ENCODE peak calls at places on chromosome 19, in six cellular contexts. One of them, this sample, is unnamed.

GRCh38 chr19:4019578-4019977 is 12.0 kb downstream of the PIAS4 start:
- DNase-seq in CD4-positive, CD25-positive, alpha-beta regulatory T cell: no peak
- DNase-seq in breast epithelium: no peak
- DNase-seq in suprapubic skin: no peak
- DNase-seq in hepatocyte: no peak
- DNase-seq in heart right ventricle: no peak
- DNase-seq in this sample: peak; percentile 49

GRCh38 chr19:7442423-7442822 is 46.4 kb downstream of the PEX11G start:
- DNase-seq in CD4-positive, CD25-positive, alpha-beta regulatory T cell: no peak
- DNase-seq in suprapubic skin: no peak
- DNase-seq in breast epithelium: no peak
- DNase-seq in hepatocyte: no peak
- DNase-seq in heart right ventricle: no peak
- DNase-seq in this sample: no peak

GRCh38 chr19:14786421-14786851 is 8.1 kb upstream of the ADGRE2 start:
- DNase-seq in suprapubic skin: peak; percentile 74
- DNase-seq in breast epithelium: no peak
- DNase-seq in hepatocyte: peak; percentile 25
- DNase-seq in CD4-positive, CD25-positive, alpha-beta regulatory T cell: no peak
- DNase-seq in heart right ventricle: peak; percentile 21
- DNase-seq in this sample: no peak

GRCh38 chr19:3544742-3545668 is 6.0 kb downstream of the TEKTIP1 start:
- DNase-seq in breast epithelium: no peak
- DNase-seq in suprapubic skin: no peak
- DNase-seq in hepatocyte: peak; percentile 58
- DNase-seq in CD4-positive, CD25-positive, alpha-beta regulatory T cell: peak; percentile 70
- DNase-seq in heart right ventricle: peak; percentile 83
- DNase-seq in this sample: peak; percentile 85

GRCh38 chr19:3346677-3347353 is 19.6 kb upstream of the NFIC start:
- DNase-seq in breast epithelium: peak; percentile 84
- DNase-seq in CD4-positive, CD25-positive, alpha-beta regulatory T cell: no peak
- DNase-seq in heart right ventricle: peak; percentile 80
- DNase-seq in hepatocyte: no peak
- DNase-seq in suprapubic skin: no peak
- DNase-seq in this sample: peak; percentile 78

GRCh38 chr19:52689804-52690394 is 44.9 kb downstream of the ZNF611 start:
- DNase-seq in breast epithelium: peak; percentile 26
- DNase-seq in heart right ventricle: peak; percentile 41
- DNase-seq in hepatocyte: peak; percentile 40
- DNase-seq in CD4-positive, CD25-positive, alpha-beta regulatory T cell: no peak
- DNase-seq in suprapubic skin: peak; percentile 87
- DNase-seq in this sample: peak; percentile 79

GRCh38 chr19:12880551-12881171 is 588 bp downstream of the DNASE2 start:
- DNase-seq in heart right ventricle: peak; percentile 42
- DNase-seq in hepatocyte: peak; percentile 47
- DNase-seq in CD4-positive, CD25-positive, alpha-beta regulatory T cell: no peak
- DNase-seq in suprapubic skin: no peak
- DNase-seq in breast epithelium: no peak
- DNase-seq in this sample: peak; percentile 35

GRCh38 chr19:3163943-3164342 is 14.6 kb upstream of the S1PR4 start:
- DNase-seq in hepatocyte: no peak
- DNase-seq in suprapubic skin: no peak
- DNase-seq in heart right ventricle: no peak
- DNase-seq in breast epithelium: no peak
- DNase-seq in CD4-positive, CD25-positive, alpha-beta regulatory T cell: no peak
- DNase-seq in this sample: no peak

GRCh38 chr19:1566392-1567115 is 1.6 kb downstream of the MEX3D start:
- DNase-seq in breast epithelium: peak; percentile 72
- DNase-seq in CD4-positive, CD25-positive, alpha-beta regulatory T cell: no peak
- DNase-seq in hepatocyte: peak; percentile 88
- DNase-seq in heart right ventricle: peak; percentile 54
- DNase-seq in suprapubic skin: no peak
- DNase-seq in this sample: peak; percentile 77

GRCh38 chr19:7450243-7451223 is 38.3 kb downstream of the PEX11G start:
- DNase-seq in suprapubic skin: no peak
- DNase-seq in heart right ventricle: no peak
- DNase-seq in CD4-positive, CD25-positive, alpha-beta regulatory T cell: no peak
- DNase-seq in hepatocyte: peak; percentile 63
- DNase-seq in breast epithelium: no peak
- DNase-seq in this sample: no peak

GRCh38 chr19:49106648-49107135 is 7.5 kb upstream of the LIN7B start:
- DNase-seq in hepatocyte: peak; percentile 71
- DNase-seq in CD4-positive, CD25-positive, alpha-beta regulatory T cell: peak; percentile 62
- DNase-seq in heart right ventricle: peak; percentile 62
- DNase-seq in suprapubic skin: no peak
- DNase-seq in breast epithelium: no peak
- DNase-seq in this sample: no peak

GRCh38 chr19:48751835-48752510 is 468 bp downstream of the FUT1 start:
- DNase-seq in breast epithelium: no peak
- DNase-seq in suprapubic skin: no peak
- DNase-seq in heart right ventricle: no peak
- DNase-seq in CD4-positive, CD25-positive, alpha-beta regulatory T cell: no peak
- DNase-seq in hepatocyte: no peak
- DNase-seq in this sample: no peak

GRCh38 chr19:18349524-18350128 is 9.2 kb downstream of the PGPEP1 start:
- DNase-seq in suprapubic skin: no peak
- DNase-seq in hepatocyte: peak; percentile 71
- DNase-seq in CD4-positive, CD25-positive, alpha-beta regulatory T cell: no peak
- DNase-seq in heart right ventricle: peak; percentile 48
- DNase-seq in breast epithelium: no peak
- DNase-seq in this sample: no peak

GRCh38 chr19:46932346-46932745 is 71.5 kb downstream of the ARHGAP35 start:
- DNase-seq in suprapubic skin: no peak
- DNase-seq in heart right ventricle: no peak
- DNase-seq in breast epithelium: no peak
- DNase-seq in hepatocyte: no peak
- DNase-seq in CD4-positive, CD25-positive, alpha-beta regulatory T cell: no peak
- DNase-seq in this sample: no peak

GRCh38 chr19:5108123-5108613 is 139.3 kb downstream of the KDM4B start:
- DNase-seq in suprapubic skin: no peak
- DNase-seq in CD4-positive, CD25-positive, alpha-beta regulatory T cell: no peak
- DNase-seq in breast epithelium: no peak
- DNase-seq in hepatocyte: no peak
- DNase-seq in heart right ventricle: no peak
- DNase-seq in this sample: no peak

DNA sequence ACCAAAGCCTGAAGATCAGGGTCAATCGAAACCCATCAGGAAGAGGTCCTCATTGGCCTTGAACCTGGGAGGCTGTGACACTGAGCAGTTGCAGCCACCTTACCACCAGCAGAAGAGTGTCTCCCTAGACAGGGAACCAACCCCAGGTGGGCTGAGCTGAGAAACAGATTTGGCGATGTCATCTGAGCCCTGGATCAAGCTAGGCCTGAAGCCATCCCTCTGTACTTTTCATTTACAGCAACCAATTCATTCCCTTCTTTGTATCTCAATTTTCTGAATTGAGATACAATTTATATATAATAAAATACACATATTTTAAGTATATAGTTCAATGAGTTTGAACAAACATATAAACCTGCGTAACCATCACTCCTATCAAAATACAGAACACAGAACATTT is 14.6 kb downstream of the RHPN2 start:
- DNase-seq in heart right ventricle: no peak
- DNase-seq in CD4-positive, CD25-positive, alpha-beta regulatory T cell: no peak
- DNase-seq in suprapubic skin: no peak
- DNase-seq in breast epithelium: no peak
- DNase-seq in hepatocyte: no peak
- DNase-seq in this sample: no peak
- H3K4me1 ChIP-seq in heart right ventricle: no peaks in the 10 kb centered on the region
- H3K4me1 ChIP-seq in CD4-positive, CD25-positive, alpha-beta regulatory T cell: no peaks in the 10 kb centered on the region
- H3K4me1 ChIP-seq in suprapubic skin: peaks cover 4% of the 10 kb centered on the region
- H3K4me1 ChIP-seq in breast epithelium: no peaks in the 10 kb centered on the region
- H3K4me1 ChIP-seq in hepatocyte: peaks cover 43% of the 10 kb centered on the region
- H3K4me1 ChIP-seq in this sample: no peaks in the 10 kb centered on the region

DNA sequence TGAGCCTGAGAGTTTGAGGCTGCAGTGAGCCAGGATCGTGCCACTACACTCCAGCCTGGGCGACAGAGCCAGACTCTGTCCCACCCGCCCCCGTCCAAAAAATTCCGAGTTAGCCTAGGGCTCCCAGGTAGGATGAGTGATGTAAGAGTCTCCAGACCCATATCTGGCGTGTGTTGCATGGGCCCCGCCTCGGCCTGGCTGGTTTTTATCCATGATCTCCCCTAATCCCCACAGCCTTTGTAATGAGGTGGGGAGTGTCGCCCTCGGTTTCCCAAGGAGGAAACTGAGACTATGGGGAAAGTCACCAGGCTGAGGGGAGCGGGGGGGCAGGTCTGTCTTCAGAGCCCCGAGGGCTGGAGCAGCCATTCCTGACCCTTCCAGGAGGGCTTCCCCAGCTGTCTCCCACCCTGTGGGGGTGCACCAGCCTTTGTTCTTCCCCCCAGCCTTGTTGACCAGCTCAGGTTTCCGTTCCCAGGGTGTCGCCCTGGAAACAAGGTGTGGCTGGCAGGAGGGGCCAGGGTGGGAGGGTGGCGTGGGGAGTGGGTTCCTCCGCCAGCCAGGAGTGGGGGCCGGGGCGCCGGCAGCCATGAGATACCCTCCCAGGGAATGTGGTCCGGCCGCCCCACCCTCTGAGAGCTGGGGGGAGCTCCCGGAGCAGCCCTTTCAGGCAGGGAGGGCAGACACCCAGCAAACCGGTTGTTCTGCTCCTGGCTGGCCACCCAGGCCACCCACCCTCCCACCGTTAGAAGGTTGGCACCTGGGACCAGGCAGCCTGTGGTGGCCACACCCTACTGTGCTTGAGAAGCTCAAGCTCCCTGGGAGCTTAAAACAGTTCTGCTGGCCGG is 11.5 kb downstream of the MYH14 start:
- DNase-seq in hepatocyte: peak; percentile 79
- DNase-seq in CD4-positive, CD25-positive, alpha-beta regulatory T cell: no peak
- DNase-seq in breast epithelium: peak; percentile 89
- DNase-seq in suprapubic skin: peak; percentile 78
- DNase-seq in heart right ventricle: no peak
- DNase-seq in this sample: no peak
- H3K9me3 ChIP-seq in hepatocyte: no peaks in the 10 kb centered on the region
- H3K9me3 ChIP-seq in CD4-positive, CD25-positive, alpha-beta regulatory T cell: peaks cover 7% of the 10 kb centered on the region
- H3K9me3 ChIP-seq in breast epithelium: no peaks in the 10 kb centered on the region
- H3K9me3 ChIP-seq in suprapubic skin: no peaks in the 10 kb centered on the region
- H3K9me3 ChIP-seq in heart right ventricle: peaks cover 10% of the 10 kb centered on the region
- H3K9me3 ChIP-seq in this sample: peaks cover 6% of the 10 kb centered on the region

GRCh38 chr19:44749318-44749717 is 810 bp downstream of the BCL3 start:
- DNase-seq in suprapubic skin: no peak
- DNase-seq in heart right ventricle: no peak
- DNase-seq in hepatocyte: no peak
- DNase-seq in CD4-positive, CD25-positive, alpha-beta regulatory T cell: no peak
- DNase-seq in breast epithelium: no peak
- DNase-seq in this sample: no peak
- H3K4me1 ChIP-seq in suprapubic skin: peaks cover 86% of the 10 kb centered on the region
- H3K4me1 ChIP-seq in heart right ventricle: peaks cover 74% of the 10 kb centered on the region
- H3K4me1 ChIP-seq in hepatocyte: peaks cover 37% of the 10 kb centered on the region
- H3K4me1 ChIP-seq in CD4-positive, CD25-positive, alpha-beta regulatory T cell: peaks cover 65% of the 10 kb centered on the region
- H3K4me1 ChIP-seq in breast epithelium: peaks cover 18% of the 10 kb centered on the region
- H3K4me1 ChIP-seq in this sample: peaks cover 84% of the 10 kb centered on the region

GRCh38 chr19:8935460-8935859 is 74.7 kb downstream of the MUC16 start:
- DNase-seq in suprapubic skin: no peak
- DNase-seq in hepatocyte: no peak
- DNase-seq in heart right ventricle: no peak
- DNase-seq in breast epithelium: no peak
- DNase-seq in CD4-positive, CD25-positive, alpha-beta regulatory T cell: no peak
- DNase-seq in this sample: no peak
- H3K9me3 ChIP-seq in suprapubic skin: no peaks in the 10 kb centered on the region
- H3K9me3 ChIP-seq in hepatocyte: no peaks in the 10 kb centered on the region
- H3K9me3 ChIP-seq in heart right ventricle: no peaks in the 10 kb centered on the region
- H3K9me3 ChIP-seq in breast epithelium: no peaks in the 10 kb centered on the region
- H3K9me3 ChIP-seq in CD4-positive, CD25-positive, alpha-beta regulatory T cell: no peaks in the 10 kb centered on the region
- H3K9me3 ChIP-seq in this sample: no peaks in the 10 kb centered on the region

DNA sequence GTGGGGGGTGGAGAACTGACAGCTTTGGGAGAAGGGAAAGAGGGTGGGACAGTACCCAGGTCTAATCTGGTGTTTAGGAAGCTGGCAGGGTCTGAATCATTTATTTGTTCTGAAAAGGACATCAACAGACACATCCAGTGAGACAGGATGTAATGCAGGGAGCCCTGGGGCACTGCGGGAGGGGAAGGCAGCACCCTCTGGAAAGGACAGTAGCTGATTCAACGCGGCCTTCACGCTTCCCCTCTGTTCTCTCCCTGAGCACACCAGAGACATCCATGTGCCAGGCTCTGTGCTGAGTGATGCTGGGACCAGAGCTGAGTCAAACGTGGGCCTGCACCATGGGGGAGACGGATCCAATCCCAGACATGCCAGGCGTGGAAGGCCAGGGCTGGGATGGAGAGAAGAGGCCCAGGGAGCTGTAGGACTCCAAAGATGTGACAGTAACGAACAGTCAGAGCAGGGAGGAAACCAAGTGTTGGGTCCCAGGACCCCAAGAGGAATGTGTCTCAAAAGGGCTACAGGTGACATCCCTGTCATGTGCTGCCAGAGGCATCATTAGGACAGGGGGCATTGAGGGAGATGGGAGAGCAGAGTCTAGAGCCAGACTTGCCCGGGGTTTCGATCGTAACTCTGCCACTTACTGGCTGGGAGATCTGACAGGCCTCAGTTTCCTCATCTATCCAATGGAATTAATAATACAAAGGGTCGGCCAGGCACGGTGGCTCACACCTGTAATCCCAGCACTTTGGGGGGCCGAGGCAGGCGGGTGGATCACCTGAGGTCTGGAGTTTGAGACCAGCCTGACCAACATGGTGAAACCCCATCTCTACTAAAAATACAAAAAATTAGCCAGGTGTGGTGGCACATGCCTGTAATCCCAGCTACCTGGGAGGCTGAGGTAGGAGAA is 1.7 kb downstream of the ETFB start:
- DNase-seq in suprapubic skin: no peak
- DNase-seq in breast epithelium: no peak
- DNase-seq in hepatocyte: peak; percentile 53
- DNase-seq in heart right ventricle: no peak
- DNase-seq in CD4-positive, CD25-positive, alpha-beta regulatory T cell: no peak
- DNase-seq in this sample: no peak
- H3K4me1 ChIP-seq in suprapubic skin: peaks cover 39% of the 10 kb centered on the region
- H3K4me1 ChIP-seq in breast epithelium: no peaks in the 10 kb centered on the region
- H3K4me1 ChIP-seq in hepatocyte: peaks cover 41% of the 10 kb centered on the region
- H3K4me1 ChIP-seq in heart right ventricle: peaks cover 28% of the 10 kb centered on the region
- H3K4me1 ChIP-seq in CD4-positive, CD25-positive, alpha-beta regulatory T cell: peaks cover 38% of the 10 kb centered on the region
- H3K4me1 ChIP-seq in this sample: no peaks in the 10 kb centered on the region

DNA sequence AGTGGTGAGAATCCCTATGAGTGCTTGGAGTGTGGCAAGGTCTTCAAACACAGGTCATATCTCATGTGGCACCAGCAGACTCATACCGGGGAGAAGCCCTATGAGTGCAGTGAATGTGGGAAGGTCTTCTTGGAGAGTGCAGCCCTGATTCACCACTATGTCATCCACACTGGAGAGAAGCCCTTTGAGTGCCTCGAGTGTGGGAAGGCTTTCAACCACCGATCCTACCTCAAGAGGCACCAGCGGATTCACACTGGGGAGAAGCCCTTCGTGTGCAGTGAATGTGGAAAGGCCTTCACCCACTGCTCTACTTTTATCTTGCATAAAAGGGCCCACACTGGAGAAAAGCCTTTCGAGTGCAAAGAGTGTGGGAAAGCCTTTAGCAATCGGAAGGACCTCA is 18.7 kb upstream of the AURKC start:
- DNase-seq in CD4-positive, CD25-positive, alpha-beta regulatory T cell: no peak
- DNase-seq in heart right ventricle: no peak
- DNase-seq in suprapubic skin: no peak
- DNase-seq in breast epithelium: no peak
- DNase-seq in hepatocyte: no peak
- DNase-seq in this sample: no peak
- H3K9me3 ChIP-seq in CD4-positive, CD25-positive, alpha-beta regulatory T cell: peaks cover 76% of the 10 kb centered on the region
- H3K9me3 ChIP-seq in heart right ventricle: no peaks in the 10 kb centered on the region
- H3K9me3 ChIP-seq in suprapubic skin: peaks cover 18% of the 10 kb centered on the region
- H3K9me3 ChIP-seq in breast epithelium: peaks cover 38% of the 10 kb centered on the region
- H3K9me3 ChIP-seq in hepatocyte: no peaks in the 10 kb centered on the region
- H3K9me3 ChIP-seq in this sample: peaks cover 48% of the 10 kb centered on the region